ENCODE peak calls at places on chromosomes 6 and 20, in five cellular contexts. P is A549, U is WTC11, Z is HepG2, M is GM12878. O is an unnamed sample.

GRCh38 chr20:58137651-58138265 is 90.7 kb downstream of the ANKRD60 start:
- DNase-seq in Z (no peak), U (no peak), M (no peak), P (no peak), O (no peak)

GRCh38 chr6:37168809-37169457 is 1.0 kb upstream of the PIM1 start:
- DNase-seq in U (no peak), M (no peak), Z (no peak), P (peak), O (peak)

GRCh38 chr20:36004045-36004444 is 35.7 kb downstream of the CNBD2 start:
- DNase-seq in U (no peak), P (no peak), Z (no peak), M (no peak), O (no peak)

GRCh38 chr6:154888896-154889295 is 106.2 kb upstream of the TIAM2 start:
- DNase-seq in P (no peak), U (no peak), Z (no peak), M (no peak), O (no peak)

GRCh38 chr6:158322724-158323560 is 10.7 kb downstream of the TULP4 start:
- DNase-seq in M (peak), Z (peak), U (no peak), P (peak), O (no peak)

GRCh38 chr6:40391851-40392595 is 195.1 kb downstream of the LRFN2 start:
- DNase-seq in Z (no peak), U (no peak), P (no peak), M (no peak), O (no peak)

GRCh38 chr20:34075647-34076046 is 36.4 kb downstream of the EIF2S2 start:
- DNase-seq in M (no peak), P (no peak), U (peak), Z (no peak), O (no peak)

GRCh38 chr20:31691646-31692275 is 30.9 kb downstream of the BCL2L1 start:
- DNase-seq in U (no peak), P (no peak), Z (no peak), M (no peak), O (peak)

GRCh38 chr6:157706883-157707282 is 116.2 kb upstream of the SNX9 start:
- DNase-seq in Z (no peak), P (no peak), U (no peak), M (no peak), O (no peak)

GRCh38 chr6:82248233-82248735 is 740 bp upstream of the IBTK start:
- DNase-seq in Z (peak), P (peak), U (no peak), M (no peak), O (peak)

GRCh38 chr20:63833776-63834544 is 2.9 kb upstream of the ZBTB46 start:
- DNase-seq in Z (no peak), U (no peak), M (no peak), P (no peak), O (no peak)

GRCh38 chr6:35603326-35604202 is 85.2 kb downstream of the FKBP5 start:
- DNase-seq in M (no peak), U (no peak), Z (peak), P (no peak), O (no peak)

GRCh38 chr20:23147964-23148720 is 62.0 kb upstream of the CD93 start:
- DNase-seq in Z (peak), P (peak), U (no peak), M (peak), O (peak)

GRCh38 chr6:43809417-43810305 is 39.6 kb downstream of the VEGFA start:
- DNase-seq in U (no peak), Z (peak), M (no peak), P (peak), O (peak)

GRCh38 chr6:154341876-154342275 is 14.7 kb downstream of the IPCEF1 start:
- DNase-seq in M (no peak), Z (no peak), U (no peak), P (no peak), O (no peak)

GRCh38 chr6:123803862-123804681 is at the start of gene NKAIN2:
- DNase-seq in U (peak), Z (no peak), P (no peak), M (no peak), O (no peak)

GRCh38 chr20:49320460-49320859 is 42.6 kb upstream of the ZNFX1 start:
- DNase-seq in M (no peak), U (peak), Z (peak), P (peak), O (peak)

GRCh38 chr6:13724174-13724573 is 12.5 kb upstream of the RANBP9 start:
- DNase-seq in Z (no peak), M (no peak), P (no peak), U (no peak), O (no peak)

GRCh38 chr6:6790891-6791290 is 202.4 kb downstream of the LY86 start:
- DNase-seq in U (no peak), P (no peak), M (no peak), Z (peak), O (no peak)

GRCh38 chr6:71383476-71383875 is 94.9 kb downstream of the OGFRL1 start:
- DNase-seq in P (no peak), U (peak), Z (no peak), M (no peak), O (no peak)

GRCh38 chr20:57893364-57894001 is 183.7 kb upstream of the PMEPA1 start:
- DNase-seq in Z (no peak), M (no peak), P (no peak), U (no peak), O (no peak)

GRCh38 chr6:45590225-45590624 is 212.5 kb upstream of the SUPT3H start:
- DNase-seq in U (no peak), P (no peak), M (no peak), Z (no peak), O (no peak)

GRCh38 chr6:152068622-152069261 is 261.3 kb downstream of the ESR1 start:
- DNase-seq in P (no peak), Z (no peak), U (no peak), M (no peak), O (no peak)

GRCh38 chr6:45829873-45830272 is 185.8 kb downstream of the CLIC5 start:
- DNase-seq in P (no peak), M (no peak), Z (no peak), U (no peak), O (no peak)

GRCh38 chr6:6793388-6794250 is 205.1 kb downstream of the LY86 start:
- DNase-seq in M (no peak), P (no peak), U (no peak), Z (no peak), O (no peak)

GRCh38 chr20:31719644-31720485 is 2.8 kb downstream of the BCL2L1 start:
- DNase-seq in M (no peak), Z (peak), U (peak), P (peak), O (peak)

GRCh38 chr20:50980851-50981713 is 22.5 kb downstream of the MOCS3 start:
- DNase-seq in Z (peak), P (peak), U (peak), M (peak), O (peak)

DNA sequence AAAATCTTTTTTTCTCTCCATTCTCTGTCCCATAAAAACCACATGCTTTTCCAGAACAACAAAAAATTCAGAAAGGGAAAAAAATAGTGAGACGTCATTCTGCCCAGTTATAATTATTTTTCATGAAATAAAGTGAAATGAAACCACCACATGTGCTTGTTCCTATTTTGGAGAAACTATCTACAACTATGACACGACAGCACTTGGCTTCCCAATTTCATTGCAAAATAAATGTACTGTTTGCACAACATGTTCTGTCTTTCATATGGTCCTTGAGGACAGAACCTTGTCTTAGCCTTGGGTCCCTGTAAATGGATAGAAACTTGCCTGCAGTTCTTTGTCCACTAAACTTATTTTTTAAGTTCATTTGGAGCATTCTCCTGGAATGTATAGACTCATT is 5.6 kb upstream of the MAN1A1 start:
- DNase-seq in M (no peak), U (no peak), P (no peak), Z (no peak), O (no peak)
- TF ChIP-seq MAX in M (no peak), U (no peak), P (no peak), Z (no peak), O (no peak)

GRCh38 chr6:110746680-110747079 is 68.6 kb downstream of the CDK19 start:
- DNase-seq in M (no peak), U (no peak), Z (peak), P (no peak), O (no peak)
- TF ChIP-seq ESRRA in M (no peak), U (no peak), Z (no peak), P (no peak), O (no peak)

GRCh38 chr6:52712136-52712535 is 41.2 kb downstream of the TMEM14A start:
- DNase-seq in P (no peak), Z (no peak), U (no peak), M (no peak), O (no peak)
- TF ChIP-seq MAX in P (no peak), Z (no peak), U (no peak), M (no peak), O (no peak)

GRCh38 chr6:110552076-110552475 is 75.7 kb upstream of the SLC22A16 start:
- DNase-seq in M (no peak), P (no peak), Z (no peak), U (no peak), O (no peak)

GRCh38 chr6:110551088-110551487 is 74.7 kb upstream of the SLC22A16 start:
- DNase-seq in M (no peak), P (no peak), Z (no peak), U (no peak), O (no peak)

GRCh38 chr6:110554441-110554840 is 78.0 kb upstream of the SLC22A16 start:
- DNase-seq in P (no peak), U (no peak), M (no peak), Z (no peak), O (no peak)

GRCh38 chr6:110554966-110555460 is 78.6 kb upstream of the SLC22A16 start:
- DNase-seq in M (no peak), P (no peak), U (no peak), Z (peak), O (no peak)

GRCh38 chr6:110552901-110553641 is 76.7 kb upstream of the SLC22A16 start:
- DNase-seq in U (no peak), P (no peak), Z (no peak), M (no peak), O (no peak)
- TF ChIP-seq ESRRA in U (no peak), P (no peak), Z (no peak), M (no peak), O (no peak)